ENCODE peak calls at places on chromosomes 5 and 9, in five cellular contexts. Q is activated CD8-positive, alpha-beta T cell treated with anti-CD3 and anti-CD28 coated beads for 36 hours; E is prostate gland; X is CD8-positive, alpha-beta T cell; I is NB4. A is an unnamed sample.

GRCh38 chr5:5420251-5420650 is 2.2 kb upstream of the ICE1 start:
- DNase-seq in Q (no peak), E (no peak), X (no peak), I (no peak), A (no peak)

GRCh38 chr9:125462766-125463384 is 201.2 kb downstream of the GAPVD1 start:
- DNase-seq in Q (no peak), E (no peak), X (no peak), I (no peak), A (no peak)

GRCh38 chr5:167488371-167488770 is 803.1 kb upstream of the WWC1 start:
- DNase-seq in Q (no peak), E (no peak), X (no peak), I (no peak), A (no peak)

GRCh38 chr5:109936091-109936490 is 246.4 kb downstream of the MAN2A1 start:
- DNase-seq in Q (no peak), E (no peak), X (no peak), I (peak), A (no peak)

GRCh38 chr5:10489810-10490426 is 48.2 kb downstream of the ROPN1L start:
- DNase-seq in Q (peak), E (no peak), X (peak), I (peak), A (no peak)

GRCh38 chr5:180034564-180034963 is 37.0 kb downstream of the RNF130 start:
- DNase-seq in Q (no peak), E (no peak), X (no peak), I (peak), A (no peak)

GRCh38 chr9:133199648-133200321 is 9.3 kb downstream of the OBP2B start:
- DNase-seq in Q (peak), E (no peak), X (peak), I (peak), A (no peak)

GRCh38 chr9:68983008-68983411 is 30.9 kb downstream of the PRKACG start:
- DNase-seq in Q (no peak), E (no peak), X (no peak), I (no peak), A (no peak)

GRCh38 chr9:91378695-91379127 is 17.0 kb upstream of the AUH start:
- DNase-seq in Q (no peak), E (no peak), X (no peak), I (no peak), A (no peak)

GRCh38 chr9:121732383-121732782 is 80.9 kb downstream of the DAB2IP start:
- DNase-seq in Q (no peak), E (no peak), X (no peak), I (no peak), A (no peak)

GRCh38 chr5:6856658-6857057 is 143.4 kb downstream of the TENT4A start:
- DNase-seq in Q (no peak), E (peak), X (no peak), I (no peak), A (peak)

GRCh38 chr5:133337795-133338445 is 274.4 kb downstream of the FSTL4 start:
- DNase-seq in Q (no peak), E (no peak), X (no peak), I (no peak), A (no peak)

GRCh38 chr9:127742435-127743088 is 7.5 kb upstream of the TOR2A start:
- DNase-seq in Q (no peak), E (no peak), X (no peak), I (peak), A (no peak)

GRCh38 chr5:164326219-164326618 is 820.8 kb downstream of the MAT2B start:
- DNase-seq in Q (no peak), E (no peak), X (no peak), I (peak), A (no peak)

GRCh38 chr5:89282832-89283510 is 400.0 kb upstream of the MEF2C start:
- DNase-seq in Q (no peak), E (no peak), X (no peak), I (no peak), A (no peak)

GRCh38 chr9:14565352-14565956 is 127.8 kb downstream of the ZDHHC21 start:
- DNase-seq in Q (no peak), E (no peak), X (no peak), I (no peak), A (no peak)

GRCh38 chr9:80285325-80285724 is 713.6 kb downstream of the TLE4 start:
- DNase-seq in Q (no peak), E (no peak), X (no peak), I (peak), A (no peak)

GRCh38 chr5:177416334-177416733 is 7.0 kb upstream of the F12 start:
- DNase-seq in Q (no peak), E (no peak), X (no peak), I (no peak), A (no peak)

GRCh38 chr5:61519728-61520277 is 187.7 kb downstream of the ZSWIM6 start:
- DNase-seq in Q (no peak), E (no peak), X (no peak), I (no peak), A (no peak)

DNA sequence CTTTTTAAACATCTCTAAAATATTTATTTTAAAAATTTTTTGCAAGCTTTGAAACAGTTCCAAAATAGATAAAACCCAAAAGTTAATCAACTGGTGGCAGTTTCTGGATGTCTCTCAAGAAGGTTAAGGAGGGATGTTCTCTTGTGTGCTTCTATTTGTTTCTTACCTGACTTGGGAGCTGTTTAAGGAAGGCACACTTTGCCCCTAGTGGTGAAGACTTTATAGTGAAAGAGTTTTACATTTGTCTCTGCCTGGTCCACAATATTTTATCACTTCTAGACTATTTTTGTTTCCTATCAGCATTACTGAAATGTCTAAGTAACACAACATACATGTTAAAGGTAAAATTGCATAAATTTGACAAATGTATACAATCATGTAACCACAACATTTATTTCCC is 552.8 kb downstream of the SEMA5A start:
- DNase-seq in Q (no peak), E (no peak), X (no peak), I (peak), A (no peak)
- TF ChIP-seq CTCF in Q (no peak), E (no peak), X (no peak), I (peak), A (peak)

GRCh38 chr5:59757442-59757841 is 136.1 kb downstream of the PDE4D start:
- DNase-seq in Q (no peak), E (no peak), X (no peak), I (no peak), A (no peak)

GRCh38 chr5:59759600-59760357 is 133.7 kb downstream of the PDE4D start:
- DNase-seq in Q (no peak), E (no peak), X (no peak), I (no peak), A (no peak)

GRCh38 chr5:59756373-59757035 is 137.0 kb downstream of the PDE4D start:
- DNase-seq in Q (no peak), E (no peak), X (no peak), I (no peak), A (no peak)

GRCh38 chr5:59760798-59761348 is 132.7 kb downstream of the PDE4D start:
- DNase-seq in Q (peak), E (no peak), X (no peak), I (peak), A (no peak)

GRCh38 chr5:59758566-59758965 is 135.0 kb downstream of the PDE4D start:
- DNase-seq in Q (no peak), E (no peak), X (no peak), I (no peak), A (no peak)
- TF ChIP-seq CTCF in Q (no peak), E (no peak), X (no peak), I (no peak), A (no peak)

GRCh38 chr5:41641621-41642020 is 131.2 kb upstream of the PLCXD3 start:
- DNase-seq in Q (no peak), E (no peak), X (no peak), I (no peak), A (no peak)
- TF ChIP-seq CTCF in Q (no peak), E (no peak), X (no peak), I (no peak), A (no peak)

GRCh38 chr5:116494784-116495480 is 79.7 kb downstream of the SEMA6A start:
- DNase-seq in Q (no peak), E (no peak), X (no peak), I (peak), A (no peak)

GRCh38 chr5:116498478-116498877 is 76.1 kb downstream of the SEMA6A start:
- DNase-seq in Q (no peak), E (no peak), X (no peak), I (no peak), A (no peak)

GRCh38 chr5:116502097-116502496 is 72.5 kb downstream of the SEMA6A start:
- DNase-seq in Q (no peak), E (no peak), X (no peak), I (no peak), A (no peak)

GRCh38 chr5:116495786-116496185 is 78.8 kb downstream of the SEMA6A start:
- DNase-seq in Q (no peak), E (no peak), X (no peak), I (no peak), A (no peak)

GRCh38 chr5:116497648-116498047 is 77.0 kb downstream of the SEMA6A start:
- DNase-seq in Q (no peak), E (no peak), X (no peak), I (no peak), A (no peak)
- TF ChIP-seq CTCF in Q (no peak), E (no peak), X (no peak), I (no peak), A (peak)

A was measured in osteocyte.